ENCODE peak calls at places on chromosome 9, in ten cellular contexts. D, H, C, T, L, U, N, E, A and V are unnamed samples.

GRCh38 chr9:68651280-68651893 is 53.7 kb upstream of the PIP5K1B start:
- DNase-seq in L (no peak), H (no peak), U (no peak), T (no peak), A (no peak), D (no peak), C (no peak), E (no peak), N (no peak), V (no peak)

GRCh38 chr9:130073373-130073772 is 19.7 kb downstream of the GPR107 start:
- DNase-seq in T (peak; percentile 61), U (peak; percentile 17), H (no peak), D (no peak), E (no peak), N (no peak), A (no peak), C (no peak), L (no peak), V (no peak)

GRCh38 chr9:99181621-99182020 is 40.1 kb downstream of the ALG2 start:
- DNase-seq in D (no peak), U (peak; percentile 80), T (peak; percentile 72), C (no peak), E (no peak), L (no peak), A (no peak), H (no peak), N (no peak), V (no peak)

GRCh38 chr9:26243722-26244121 is 565.5 kb upstream of the TUSC1 start:
- DNase-seq in D (no peak), E (no peak), H (no peak), T (peak; percentile 51), A (no peak), N (no peak), C (no peak), U (peak; percentile 60), L (no peak), V (no peak)

GRCh38 chr9:81671880-81672280 is 17.5 kb downstream of the TLE1 start:
- DNase-seq in L (no peak), A (peak; percentile 90), N (peak; percentile 68), C (no peak), U (no peak), E (peak; percentile 77), H (peak; percentile 92), D (no peak), T (peak; percentile 87), V (no peak)

GRCh38 chr9:25397746-25398145 is 280.5 kb downstream of the TUSC1 start:
- DNase-seq in L (no peak), A (no peak), C (no peak), U (no peak), E (no peak), N (no peak), D (no peak), T (no peak), H (no peak), V (peak; percentile 23)

GRCh38 chr9:111895996-111896941 is at the start of gene UGCG:
- DNase-seq in E (peak; percentile 92), H (peak; percentile 76), T (peak; percentile 79), L (peak; percentile 71), C (peak; percentile 91), N (peak; percentile 90), A (peak; percentile 95), U (peak; percentile 84), D (peak; percentile 86), V (peak; percentile 79)

GRCh38 chr9:133304477-133305377 is 29.7 kb upstream of the ABO start:
- DNase-seq in H (no peak), D (no peak), C (no peak), U (no peak), A (no peak), T (no peak), N (no peak), L (no peak), E (no peak), V (no peak)

GRCh38 chr9:16333697-16334096 is 536.8 kb downstream of the BNC2 start:
- DNase-seq in C (no peak), U (no peak), T (peak; percentile 49), D (no peak), E (no peak), A (no peak), N (no peak), L (no peak), H (no peak), V (no peak)

GRCh38 chr9:102842421-102842820 is 152.7 kb upstream of the CYLC2 start:
- DNase-seq in H (no peak), C (no peak), A (no peak), N (no peak), U (no peak), L (no peak), E (no peak), T (no peak), D (no peak), V (no peak)

GRCh38 chr9:128245293-128246151 is 30.3 kb downstream of the GOLGA2 start:
- DNase-seq in C (peak; percentile 66), T (peak; percentile 57), L (no peak), U (no peak), A (no peak), N (no peak), H (peak; percentile 57), E (no peak), D (no peak), V (no peak)

GRCh38 chr9:127974002-127974768 is 6.6 kb downstream of the EEIG1 start:
- DNase-seq in C (no peak), U (no peak), L (no peak), A (no peak), D (no peak), H (no peak), N (peak; percentile 32), T (no peak), E (no peak), V (no peak)

GRCh38 chr9:116087246-116087645 is 66.3 kb upstream of the PAPPA start:
- DNase-seq in C (no peak), E (no peak), D (no peak), A (peak; percentile 51), N (no peak), H (no peak), U (no peak), L (no peak), T (peak; percentile 90), V (no peak)

GRCh38 chr9:18791074-18791473 is 241.9 kb downstream of the SAXO1 start:
- DNase-seq in L (no peak), C (peak; percentile 66), A (no peak), T (no peak), N (no peak), E (no peak), H (no peak), D (no peak), U (no peak), V (peak; percentile 56)

GRCh38 chr9:125784286-125785049 is 37.3 kb downstream of the PBX3 start:
- DNase-seq in L (no peak), T (peak; percentile 58), H (no peak), E (no peak), N (no peak), D (no peak), U (no peak), A (no peak), C (no peak), V (no peak)

GRCh38 chr9:90046317-90046861 is 441.6 kb downstream of the GADD45G start:
- DNase-seq in C (no peak), H (no peak), D (peak; percentile 11), U (no peak), A (no peak), N (no peak), L (no peak), T (no peak), E (no peak), V (no peak)

GRCh38 chr9:131394464-131395026 is 659 bp downstream of the PRRC2B start:
- DNase-seq in C (peak; percentile 61), U (no peak), L (no peak), H (peak; percentile 13), T (no peak), E (peak; percentile 57), N (peak; percentile 51), A (peak; percentile 80), D (peak; percentile 47), V (no peak)

GRCh38 chr9:123637940-123638634 is 282.1 kb downstream of the CRB2 start:
- DNase-seq in A (no peak), N (no peak), T (peak; percentile 8), E (peak; percentile 20), H (no peak), L (no peak), D (no peak), U (no peak), C (no peak), V (no peak)

GRCh38 chr9:135365013-135365768 is 114.4 kb upstream of the PPP1R26 start:
- DNase-seq in E (no peak), L (no peak), N (no peak), A (no peak), D (no peak), C (no peak), T (no peak), H (no peak), U (no peak), V (no peak)

GRCh38 chr9:32986971-32987370 is 14.5 kb downstream of the APTX start:
- DNase-seq in A (no peak), C (no peak), L (no peak), T (no peak), H (no peak), U (no peak), D (no peak), E (no peak), N (no peak), V (peak; percentile 50)

GRCh38 chr9:86557063-86557766 is 203.0 kb upstream of the TUT7 start:
- DNase-seq in A (no peak), C (no peak), U (no peak), T (peak; percentile 56), N (no peak), D (no peak), L (no peak), H (peak; percentile 55), E (no peak), V (no peak)

GRCh38 chr9:114418053-114418452 is 30.3 kb upstream of the AKNA start:
- DNase-seq in E (no peak), A (no peak), H (no peak), L (no peak), N (no peak), T (no peak), U (no peak), D (no peak), C (no peak), V (no peak)

GRCh38 chr9:117400131-117400530 is 14.7 kb downstream of the ASTN2 start:
- DNase-seq in T (no peak), U (no peak), H (no peak), C (no peak), L (no peak), D (no peak), E (no peak), N (peak; percentile 48), A (no peak), V (peak; percentile 62)

GRCh38 chr9:6895754-6896153 is 138.0 kb downstream of the KDM4C start:
- DNase-seq in T (no peak), A (no peak), C (no peak), D (no peak), E (no peak), N (no peak), U (no peak), L (no peak), H (no peak), V (no peak)

GRCh38 chr9:91421987-91422765 is 1.5 kb downstream of the NFIL3 start:
- DNase-seq in A (no peak), H (no peak), C (no peak), L (no peak), U (no peak), N (peak; percentile 29), D (no peak), T (peak; percentile 69), E (peak; percentile 23), V (no peak)